ENCODE peak calls at places on chromosome 2, in five cellular contexts. X is right cardiac atrium; K is upper lobe of right lung; C is CD4-positive, CD25-positive, alpha-beta regulatory T cell; V is heart left ventricle. R is an unnamed sample. For H3K4me1, the result is how much of the 10 kb centered on the place peaks cover.

GRCh38 chr2:30421551-30422436 is 25.3 kb upstream of the LCLAT1 start:
- DNase-seq in V (peak), K (no peak), C (peak), X (no peak), R (no peak)

GRCh38 chr2:238457927-238458324 is 31.2 kb downstream of the ASB1 start:
- DNase-seq in V (no peak), C (no peak), K (no peak), X (no peak), R (no peak)

GRCh38 chr2:234178309-234179030 is 128.0 kb downstream of the SPP2 start:
- DNase-seq in X (no peak), V (no peak), C (no peak), K (peak), R (no peak)

GRCh38 chr2:139394801-139395200 is 614.6 kb upstream of the NXPH2 start:
- DNase-seq in C (no peak), X (no peak), V (no peak), K (no peak), R (no peak)

GRCh38 chr2:36088716-36089328 is 266.8 kb upstream of the CRIM1 start:
- DNase-seq in K (no peak), X (no peak), C (no peak), V (no peak), R (no peak)

GRCh38 chr2:168355110-168355509 is 101.0 kb upstream of the CERS6 start:
- DNase-seq in C (no peak), V (no peak), K (no peak), X (no peak), R (no peak)

GRCh38 chr2:201257381-201257940 is 2.9 kb upstream of the CASP8 start:
- DNase-seq in V (peak), K (peak), X (peak), C (peak), R (peak)

GRCh38 chr2:216539791-216540241 is 41.2 kb downstream of the RPL37A start:
- DNase-seq in K (peak), X (peak), V (peak), C (no peak), R (no peak)

GRCh38 chr2:235793163-235793752 is 299.4 kb downstream of the AGAP1 start:
- DNase-seq in C (peak), V (peak), X (no peak), K (no peak), R (no peak)

GRCh38 chr2:31967790-31968189 is 43.0 kb downstream of the MEMO1 start:
- DNase-seq in V (no peak), C (no peak), K (no peak), X (no peak), R (no peak)

GRCh38 chr2:101699939-101700442 is 2.5 kb downstream of the MAP4K4 start:
- DNase-seq in K (no peak), V (no peak), X (no peak), C (no peak), R (no peak)

GRCh38 chr2:110852541-110853263 is 120.3 kb downstream of the ACOXL start:
- DNase-seq in X (no peak), C (peak), K (no peak), V (no peak), R (peak)

GRCh38 chr2:8306530-8307351 is 375.1 kb upstream of the ID2 start:
- DNase-seq in V (no peak), K (no peak), X (no peak), C (no peak), R (no peak)

GRCh38 chr2:74212702-74213410 is 14.4 kb downstream of the MTHFD2 start:
- DNase-seq in C (no peak), V (no peak), X (no peak), K (no peak), R (no peak)

GRCh38 chr2:216590780-216591179 is 42.4 kb upstream of the IGFBP2 start:
- DNase-seq in C (no peak), K (no peak), V (peak), X (peak), R (no peak)

GRCh38 chr2:1721706-1722483 is 22.4 kb downstream of the PXDN start:
- DNase-seq in K (no peak), C (no peak), X (no peak), V (no peak), R (no peak)

GRCh38 chr2:220127311-220127710 is 499.9 kb downstream of the SLC4A3 start:
- DNase-seq in K (no peak), C (no peak), X (no peak), V (no peak), R (no peak)

GRCh38 chr2:185202928-185203327 is 535.7 kb upstream of the FSIP2 start:
- DNase-seq in K (no peak), C (no peak), X (no peak), V (no peak), R (no peak)

GRCh38 chr2:104836837-104837236 is 17.1 kb upstream of the POU3F3 start:
- DNase-seq in K (no peak), X (no peak), V (no peak), C (no peak), R (no peak)
- H3K4me1 ChIP-seq in K (under half), X (under half), V (under half), C (under half), R (under half)

GRCh38 chr2:134932864-134933526 is 14.4 kb downstream of the CCNT2 start:
- DNase-seq in C (no peak), V (no peak), K (no peak), X (no peak), R (no peak)

GRCh38 chr2:134934641-134935040 is 16.0 kb downstream of the CCNT2 start:
- DNase-seq in K (no peak), V (no peak), X (no peak), C (no peak), R (no peak)

GRCh38 chr2:134933732-134934131 is 15.1 kb downstream of the CCNT2 start:
- DNase-seq in K (no peak), X (no peak), V (no peak), C (no peak), R (no peak)

GRCh38 chr2:134936691-134937090 is 18.1 kb downstream of the CCNT2 start:
- DNase-seq in V (no peak), C (no peak), X (no peak), K (no peak), R (no peak)

DNA sequence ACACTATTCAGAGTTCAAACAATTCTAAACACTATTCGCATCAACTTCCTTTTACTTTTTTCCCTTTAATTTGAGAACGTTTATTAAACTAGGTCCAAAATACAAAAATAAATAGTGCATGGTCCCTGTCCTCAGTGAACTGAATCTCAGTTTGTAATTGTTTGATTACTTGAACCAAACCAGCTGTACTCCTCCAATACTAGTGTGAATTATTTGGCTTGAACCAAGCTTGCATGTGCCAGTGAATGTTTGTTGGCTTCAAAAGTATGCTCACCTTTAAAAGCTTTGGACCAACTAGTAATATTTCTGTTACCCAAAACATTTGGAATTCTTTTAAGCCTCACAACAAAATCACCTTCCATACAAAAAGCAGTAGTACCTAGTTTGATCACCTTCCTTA is 15.5 kb downstream of the CCNT2 start:
- DNase-seq in C (no peak), X (no peak), V (no peak), K (no peak), R (no peak)
- H3K4me1 ChIP-seq in C (half or more), X (under half), V (half or more), K (under half), R (under half)

GRCh38 chr2:68293024-68293423 is 26.7 kb downstream of the CNRIP1 start:
- DNase-seq in X (no peak), V (no peak), C (no peak), K (no peak), R (no peak)

GRCh38 chr2:68292108-68292710 is 27.5 kb downstream of the CNRIP1 start:
- DNase-seq in X (no peak), C (peak), K (no peak), V (no peak), R (no peak)

GRCh38 chr2:68294187-68294586 is 25.6 kb downstream of the CNRIP1 start:
- DNase-seq in K (no peak), X (no peak), C (no peak), V (no peak), R (no peak)

GRCh38 chr2:68290825-68291224 is 28.9 kb downstream of the CNRIP1 start:
- DNase-seq in X (no peak), K (no peak), C (no peak), V (peak), R (no peak)

GRCh38 chr2:68291317-68291716 is 28.4 kb downstream of the CNRIP1 start:
- DNase-seq in V (no peak), X (no peak), C (no peak), K (no peak), R (no peak)
- H3K4me1 ChIP-seq in V (half or more), X (under half), C (under half), K (under half), R (under half)

DNA sequence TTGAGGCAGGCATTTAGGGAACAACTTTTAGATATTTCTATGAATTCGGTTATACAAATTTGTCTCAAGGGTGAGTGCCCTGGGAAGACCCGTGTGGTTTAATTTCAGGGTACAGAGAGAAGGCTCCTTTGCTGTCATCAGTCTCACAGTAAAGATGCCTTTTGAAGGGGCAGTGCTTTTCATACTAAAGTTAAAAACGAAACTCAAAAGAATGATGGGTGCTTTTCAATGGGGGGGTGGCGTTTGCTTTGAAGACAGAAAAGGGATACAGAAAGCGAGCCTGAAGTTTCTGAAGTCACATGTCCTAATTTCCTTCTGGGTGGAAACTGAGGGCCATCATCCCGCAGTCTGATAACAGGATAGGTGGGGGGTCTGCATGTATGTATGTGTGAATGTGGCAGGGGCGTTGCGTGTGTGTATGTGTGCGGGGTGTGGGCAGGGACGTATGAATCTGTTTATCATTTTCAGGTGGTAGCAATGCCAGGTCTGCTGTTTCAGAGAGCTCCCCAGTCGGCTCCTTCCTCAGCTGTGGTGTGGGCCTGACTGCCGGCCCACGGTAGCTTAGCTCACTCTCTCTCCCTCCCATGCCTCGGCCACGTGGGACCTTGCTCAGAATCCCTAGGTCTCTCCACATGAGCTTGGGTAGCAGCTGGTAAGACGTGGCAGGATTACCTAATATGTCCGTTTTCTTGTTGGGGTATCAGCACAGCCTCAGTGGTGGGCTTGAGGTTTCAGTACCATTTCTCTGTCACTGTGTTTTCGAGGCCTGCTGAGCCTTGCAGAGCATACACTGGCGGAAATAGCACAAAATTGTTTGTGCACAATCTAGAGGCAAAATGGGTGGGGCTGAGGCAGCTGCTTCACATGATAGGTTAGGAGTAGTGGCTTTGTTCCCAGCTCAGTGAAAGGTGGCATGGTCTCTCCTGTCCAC is 32.7 kb downstream of the ARHGAP25 start:
- DNase-seq in X (no peak), K (no peak), V (no peak), C (peak), R (no peak)
- H3K4me1 ChIP-seq in X (under half), K (half or more), V (half or more), C (half or more), R (half or more)